ENCODE peak calls at places on chromosomes 3 and 15, in six cellular contexts. A, V, E, Y, M and J are unnamed samples.

GRCh38 chr3:68049781-68050180 is 395.4 kb upstream of the SUCLG2 start:
- DNase-seq in A (no peak), V (no peak), E (no peak), Y (no peak), M (no peak), J (no peak)

GRCh38 chr15:52559583-52559982 is 9.2 kb downstream of the ARPP19 start:
- DNase-seq in A (no peak), V (peak; percentile 63), E (no peak), Y (no peak), M (no peak), J (no peak)

GRCh38 chr3:161372321-161373260 is 1.3 kb upstream of the SPTSSB start:
- DNase-seq in A (peak; percentile 23), V (peak; percentile 42), E (peak; percentile 81), Y (peak; percentile 69), M (peak; percentile 63), J (peak; percentile 81)

GRCh38 chr3:119413603-119414280 is 49.7 kb downstream of the TMEM39A start:
- DNase-seq in A (no peak), V (no peak), E (no peak), Y (peak; percentile 34), M (no peak), J (peak; percentile 71)

GRCh38 chr15:40925863-40926658 is 3.1 kb upstream of the DLL4 start:
- DNase-seq in A (no peak), V (peak; percentile 55), E (no peak), Y (peak; percentile 78), M (peak; percentile 82), J (peak; percentile 86)

GRCh38 chr3:82942041-82942440 is 1180.6 kb upstream of the GBE1 start:
- DNase-seq in A (no peak), V (no peak), E (no peak), Y (no peak), M (no peak), J (no peak)

GRCh38 chr3:134369231-134369741 is 5.0 kb downstream of the AMOTL2 start:
- DNase-seq in A (no peak), V (peak; percentile 78), E (no peak), Y (no peak), M (no peak), J (peak; percentile 62)

GRCh38 chr15:75366163-75366562 is 2.2 kb downstream of the MAN2C1 start:
- DNase-seq in A (no peak), V (no peak), E (no peak), Y (no peak), M (no peak), J (peak; percentile 18)

GRCh38 chr3:5339967-5340535 is 152.5 kb downstream of the EDEM1 start:
- DNase-seq in A (no peak), V (no peak), E (no peak), Y (no peak), M (peak; percentile 70), J (peak; percentile 65)

GRCh38 chr15:77568014-77568959 is 64.4 kb downstream of the LINGO1 start:
- DNase-seq in A (no peak), V (no peak), E (no peak), Y (no peak), M (no peak), J (no peak)

GRCh38 chr3:61015840-61016239 is 235.4 kb downstream of the FHIT start:
- DNase-seq in A (no peak), V (no peak), E (no peak), Y (no peak), M (no peak), J (no peak)

GRCh38 chr3:20145874-20146273 is 40.1 kb downstream of the SGO1 start:
- DNase-seq in A (no peak), V (no peak), E (no peak), Y (no peak), M (no peak), J (no peak)

GRCh38 chr3:99332726-99333125 is 305.7 kb upstream of the COL8A1 start:
- DNase-seq in A (no peak), V (peak; percentile 15), E (peak; percentile 37), Y (no peak), M (no peak), J (no peak)

GRCh38 chr3:29686889-29687592 is 406.2 kb downstream of the RBMS3 start:
- DNase-seq in A (no peak), V (peak; percentile 78), E (no peak), Y (no peak), M (no peak), J (no peak)

GRCh38 chr3:116950302-116951055 is 240.9 kb downstream of the TUSC7 start:
- DNase-seq in A (no peak), V (no peak), E (no peak), Y (no peak), M (peak; percentile 46), J (no peak)

GRCh38 chr3:8952130-8952529 is 11.1 kb downstream of the RAD18 start:
- DNase-seq in A (no peak), V (peak; percentile 25), E (no peak), Y (no peak), M (no peak), J (no peak)

GRCh38 chr3:188369526-188369925 is 215.6 kb downstream of the LPP start:
- DNase-seq in A (no peak), V (no peak), E (no peak), Y (no peak), M (no peak), J (no peak)

GRCh38 chr3:37785718-37786117 is 76.0 kb upstream of the CTDSPL start:
- DNase-seq in A (no peak), V (no peak), E (no peak), Y (no peak), M (no peak), J (no peak)

GRCh38 chr3:37787027-37787868 is 74.4 kb upstream of the CTDSPL start:
- DNase-seq in A (no peak), V (no peak), E (no peak), Y (no peak), M (no peak), J (no peak)
- H3K27ac ChIP-seq in A (no peak overlapping the region), V (no peak overlapping the region), E (no peak overlapping the region), Y (no peak overlapping the region), M (no peak overlapping the region), J (no peak overlapping the region)

GRCh38 chr3:40972350-40972749 is 227.0 kb upstream of the CTNNB1 start:
- DNase-seq in A (no peak), V (no peak), E (no peak), Y (no peak), M (no peak), J (no peak)
- H3K4me1 ChIP-seq in A (no peaks in the 10 kb centered on the region), V (peaks cover 14% of the 10 kb centered on the region), E (peaks cover 29% of the 10 kb centered on the region), Y (no peaks in the 10 kb centered on the region), M (no peaks in the 10 kb centered on the region), J (no peaks in the 10 kb centered on the region)

GRCh38 chr15:79919090-79919748 is 22.4 kb upstream of the MTHFS start:
- DNase-seq in A (no peak), V (no peak), E (no peak), Y (no peak), M (peak; percentile 74), J (peak; percentile 93)

GRCh38 chr15:79918278-79918677 is 21.5 kb upstream of the MTHFS start:
- DNase-seq in A (no peak), V (no peak), E (no peak), Y (no peak), M (peak; percentile 53), J (peak; percentile 88)

GRCh38 chr15:79923068-79923514 is 26.3 kb upstream of the MTHFS start:
- DNase-seq in A (peak; percentile 81), V (peak; percentile 77), E (peak; percentile 49), Y (peak; percentile 77), M (peak; percentile 78), J (peak; percentile 87)

GRCh38 chr15:79922512-79923067 is 25.8 kb upstream of the MTHFS start:
- DNase-seq in A (no peak), V (no peak), E (no peak), Y (no peak), M (no peak), J (no peak)

GRCh38 chr15:79919749-79920511 is 23.1 kb upstream of the MTHFS start:
- DNase-seq in A (no peak), V (no peak), E (no peak), Y (no peak), M (peak; percentile 57), J (peak; percentile 84)
- H3K4me3 ChIP-seq in A (no peak overlapping the region), V (no peak overlapping the region), E (no peak overlapping the region), Y (no peak overlapping the region), M (peak overlapping the region; percentile 38), J (peak overlapping the region; percentile 71)

GRCh38 chr3:13042932-13043275 is 30.3 kb downstream of the IQSEC1 start:
- DNase-seq in A (no peak), V (no peak), E (no peak), Y (peak; percentile 32), M (peak; percentile 59), J (no peak)

GRCh38 chr3:13045904-13046568 is 27.2 kb downstream of the IQSEC1 start:
- DNase-seq in A (no peak), V (no peak), E (no peak), Y (no peak), M (no peak), J (no peak)

GRCh38 chr3:13043656-13044055 is 29.6 kb downstream of the IQSEC1 start:
- DNase-seq in A (no peak), V (no peak), E (no peak), Y (no peak), M (no peak), J (no peak)

GRCh38 chr3:13045245-13045903 is 27.9 kb downstream of the IQSEC1 start:
- DNase-seq in A (no peak), V (no peak), E (no peak), Y (no peak), M (no peak), J (no peak)

GRCh38 chr3:13044496-13045244 is 28.6 kb downstream of the IQSEC1 start:
- DNase-seq in A (no peak), V (no peak), E (no peak), Y (no peak), M (peak; percentile 80), J (no peak)
- H3K27ac ChIP-seq in A (no peak overlapping the region), V (no peak overlapping the region), E (no peak overlapping the region), Y (no peak overlapping the region), M (peak overlapping the region; percentile 45), J (peak overlapping the region; percentile 99)

GRCh38 chr3:195253981-195254432 is 17.0 kb downstream of the XXYLT1 start:
- DNase-seq in A (no peak), V (no peak), E (no peak), Y (no peak), M (no peak), J (peak; percentile 54)
- H3K4me1 ChIP-seq in A (peaks cover 29% of the 10 kb centered on the region), V (peaks cover 20% of the 10 kb centered on the region), E (peaks cover 3% of the 10 kb centered on the region), Y (peaks cover 23% of the 10 kb centered on the region), M (peaks cover 42% of the 10 kb centered on the region), J (peaks cover 11% of the 10 kb centered on the region)

DNA sequence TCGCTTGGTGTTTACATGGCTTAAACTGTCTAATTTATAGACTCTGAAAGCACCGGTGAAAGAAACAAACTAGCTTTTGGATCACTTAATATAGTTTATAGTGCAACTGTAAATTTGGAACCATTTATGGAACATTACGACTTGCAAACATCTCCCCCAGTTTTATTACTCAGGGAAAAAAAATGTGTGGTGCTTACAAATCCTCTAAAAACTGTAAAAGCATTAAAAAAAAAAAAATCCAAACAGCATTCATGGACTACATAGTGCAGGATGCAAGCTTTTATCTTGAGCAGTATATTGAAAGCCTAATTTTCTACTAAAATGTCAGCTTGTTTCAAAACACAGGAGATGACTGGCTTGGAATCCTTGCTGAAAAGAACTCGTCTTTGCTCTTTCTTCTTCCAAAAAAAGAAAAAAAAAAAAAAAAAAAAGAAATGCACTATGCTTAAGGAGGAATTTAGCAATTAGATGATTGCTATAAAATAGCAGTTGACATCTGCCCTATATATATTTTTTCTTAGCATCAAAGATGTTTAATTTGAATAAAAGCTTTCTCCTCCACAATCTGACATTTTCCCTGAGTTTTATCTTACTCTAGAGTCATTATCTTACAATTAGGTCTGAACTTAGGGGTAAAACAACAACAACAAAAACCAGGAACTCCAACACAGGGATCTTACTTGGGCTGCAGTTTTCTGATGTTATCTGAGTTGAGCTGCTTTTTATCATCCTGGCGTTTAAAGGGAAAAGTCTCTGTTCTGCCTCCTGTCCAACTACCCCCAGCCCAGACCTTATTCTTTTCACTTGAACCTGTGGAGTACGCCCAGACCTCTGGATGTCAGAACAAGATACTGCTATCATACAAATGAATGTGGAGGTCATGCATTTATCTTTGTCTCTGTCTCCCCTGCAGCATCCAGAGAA is 62.6 kb upstream of the PDZRN3 start:
- DNase-seq in A (no peak), V (peak; percentile 44), E (no peak), Y (no peak), M (no peak), J (no peak)
- H3K4me3 ChIP-seq in A (no peak overlapping the region), V (no peak overlapping the region), E (no peak overlapping the region), Y (no peak overlapping the region), M (no peak overlapping the region), J (no peak overlapping the region)